ENCODE peak calls at places on chromosomes 11 and 22, in eight cellular contexts. L is activated T-cell treated with anti-CD3 and anti-CD28 coated beads for 48 hours; A is HFFc6; B is brain microvascular endothelial cell; C is occipital lobe; Z is GM23338; T is effector memory CD8-positive, alpha-beta T cell; G is spleen. Q is an unnamed sample.

GRCh38 chr22:37139762-37140161 is 10.0 kb downstream of the IL2RB start:
- DNase-seq in L (no peak), A (no peak), B (no peak), C (no peak), Z (no peak), T (no peak), G (no peak), Q (no peak)

GRCh38 chr11:87926250-87926970 is 248.8 kb downstream of the RAB38 start:
- DNase-seq in L (no peak), A (peak), B (peak), C (no peak), Z (peak), T (no peak), G (no peak), Q (no peak)

GRCh38 chr11:10659339-10660216 is 34.0 kb downstream of the IRAG1 start:
- DNase-seq in L (no peak), A (peak), B (peak), C (peak), Z (no peak), T (no peak), G (no peak), Q (no peak)

GRCh38 chr22:30435674-30436126 is 10.1 kb downstream of the MTFP1 start:
- DNase-seq in L (peak), A (no peak), B (no peak), C (no peak), Z (no peak), T (peak), G (peak), Q (peak)

GRCh38 chr11:64001552-64002427 is 15.6 kb downstream of the OTUB1 start:
- DNase-seq in L (no peak), A (no peak), B (no peak), C (no peak), Z (no peak), T (no peak), G (peak), Q (no peak)

GRCh38 chr11:78957481-78958245 is 383.0 kb upstream of the NARS2 start:
- DNase-seq in L (no peak), A (peak), B (no peak), C (no peak), Z (no peak), T (no peak), G (no peak), Q (no peak)

GRCh38 chr22:42902875-42903510 is 45.9 kb upstream of the ARFGAP3 start:
- DNase-seq in L (no peak), A (no peak), B (no peak), C (no peak), Z (peak), T (no peak), G (no peak), Q (no peak)

GRCh38 chr11:111834432-111835163 is 36.8 kb downstream of the ALG9 start:
- DNase-seq in L (no peak), A (no peak), B (no peak), C (no peak), Z (no peak), T (no peak), G (no peak), Q (no peak)

GRCh38 chr22:23240639-23241389 is 60.5 kb downstream of the BCR start:
- DNase-seq in L (no peak), A (no peak), B (no peak), C (no peak), Z (peak), T (no peak), G (no peak), Q (no peak)

GRCh38 chr11:60803273-60803936 is 18.3 kb downstream of the MS4A10 start:
- DNase-seq in L (no peak), A (no peak), B (no peak), C (no peak), Z (peak), T (no peak), G (no peak), Q (no peak)

GRCh38 chr11:27282141-27282590 is 80.8 kb downstream of the CCDC34 start:
- DNase-seq in L (no peak), A (peak), B (peak), C (no peak), Z (no peak), T (no peak), G (no peak), Q (no peak)

GRCh38 chr11:46865340-46865739 is 19.3 kb upstream of the CKAP5 start:
- DNase-seq in L (no peak), A (peak), B (peak), C (no peak), Z (no peak), T (no peak), G (no peak), Q (no peak)

GRCh38 chr22:36184433-36185035 is 17.1 kb downstream of the APOL4 start:
- DNase-seq in L (no peak), A (no peak), B (no peak), C (peak), Z (no peak), T (no peak), G (no peak), Q (no peak)

GRCh38 chr11:88318017-88318416 is 19.5 kb downstream of the CTSC start:
- DNase-seq in L (no peak), A (no peak), B (no peak), C (no peak), Z (no peak), T (no peak), G (no peak), Q (no peak)

GRCh38 chr11:61791737-61792309 is 576 bp downstream of the TMEM258 start:
- DNase-seq in L (peak), A (peak), B (peak), C (peak), Z (peak), T (peak), G (no peak), Q (no peak)

GRCh38 chr11:122897606-122898210 is 15.1 kb downstream of the JHY start:
- DNase-seq in L (no peak), A (peak), B (peak), C (no peak), Z (no peak), T (no peak), G (no peak), Q (no peak)

GRCh38 chr11:67484847-67485311 is 2.1 kb downstream of the AIP start:
- DNase-seq in L (peak), A (no peak), B (no peak), C (no peak), Z (no peak), T (peak), G (peak), Q (peak)

GRCh38 chr11:47905358-47906059 is 57.4 kb upstream of the NUP160 start:
- DNase-seq in L (no peak), A (no peak), B (peak), C (no peak), Z (peak), T (no peak), G (no peak), Q (no peak)

GRCh38 chr22:32380991-32381390 is 23.3 kb downstream of the RFPL3 start:
- DNase-seq in L (no peak), A (no peak), B (no peak), C (no peak), Z (no peak), T (no peak), G (no peak), Q (no peak)

GRCh38 chr11:115676206-115676605 is 172.0 kb upstream of the CADM1 start:
- DNase-seq in L (no peak), A (no peak), B (no peak), C (no peak), Z (peak), T (no peak), G (no peak), Q (no peak)